ENCODE peak calls at places on chromosomes 6 and 20, in ten cellular contexts. H, R, F, G, X, D, C, W, Y and A are unnamed samples.

GRCh38 chr6:106870069-106870468 is 104.5 kb downstream of the CD24 start:
- DNase-seq in H (peak), R (peak), F (peak), G (no peak), X (no peak), D (no peak), C (peak), W (peak), Y (no peak), A (peak)

GRCh38 chr6:4776967-4777925 is 1.0 kb downstream of the CDYL start:
- DNase-seq in H (peak), R (no peak), F (peak), G (peak), X (peak), D (peak), C (peak), W (no peak), Y (peak), A (no peak)

GRCh38 chr6:158707826-158708225 is 58.0 kb downstream of the SYTL3 start:
- DNase-seq in H (peak), R (peak), F (no peak), G (no peak), X (no peak), D (no peak), C (no peak), W (no peak), Y (no peak), A (no peak)

GRCh38 chr20:11451793-11452291 is 465.9 kb upstream of the BTBD3 start:
- DNase-seq in H (no peak), R (no peak), F (no peak), G (no peak), X (no peak), D (no peak), C (no peak), W (no peak), Y (no peak), A (no peak)

GRCh38 chr6:27791182-27791939 is 120.8 kb downstream of the OR2B2 start:
- DNase-seq in H (peak), R (peak), F (peak), G (no peak), X (peak), D (peak), C (peak), W (no peak), Y (peak), A (peak)

GRCh38 chr6:90241229-90241873 is 55.3 kb downstream of the BACH2 start:
- DNase-seq in H (no peak), R (no peak), F (no peak), G (no peak), X (no peak), D (no peak), C (no peak), W (no peak), Y (peak), A (no peak)

GRCh38 chr20:6067765-6068318 is 14.0 kb upstream of the LRRN4 start:
- DNase-seq in H (no peak), R (no peak), F (no peak), G (no peak), X (no peak), D (no peak), C (no peak), W (no peak), Y (no peak), A (no peak)

GRCh38 chr6:116398366-116399005 is 27.7 kb downstream of the DSE start:
- DNase-seq in H (no peak), R (no peak), F (no peak), G (no peak), X (no peak), D (no peak), C (peak), W (no peak), Y (peak), A (no peak)

GRCh38 chr20:54980321-54980960 is 505.0 kb downstream of the DOK5 start:
- DNase-seq in H (peak), R (peak), F (peak), G (no peak), X (no peak), D (peak), C (no peak), W (no peak), Y (no peak), A (no peak)

GRCh38 chr6:15386756-15387112 is 140.9 kb downstream of the JARID2 start:
- DNase-seq in H (no peak), R (no peak), F (no peak), G (no peak), X (no peak), D (no peak), C (peak), W (no peak), Y (no peak), A (no peak)

GRCh38 chr6:118017301-118017854 is 110.3 kb downstream of the SLC35F1 start:
- DNase-seq in H (no peak), R (no peak), F (no peak), G (no peak), X (no peak), D (no peak), C (no peak), W (no peak), Y (no peak), A (no peak)

GRCh38 chr20:34112600-34113061 is 588 bp upstream of the EIF2S2 start:
- DNase-seq in H (no peak), R (peak), F (peak), G (no peak), X (no peak), D (peak), C (peak), W (no peak), Y (peak), A (peak)

GRCh38 chr6:157867981-157868380 is 44.9 kb downstream of the SNX9 start:
- DNase-seq in H (no peak), R (no peak), F (no peak), G (no peak), X (no peak), D (no peak), C (peak), W (no peak), Y (peak), A (no peak)

GRCh38 chr6:149929422-149929821 is 6.5 kb upstream of the RAET1G start:
- DNase-seq in H (no peak), R (no peak), F (no peak), G (no peak), X (no peak), D (peak), C (peak), W (no peak), Y (no peak), A (no peak)

GRCh38 chr20:17617212-17617867 is 47.5 kb downstream of the DSTN start:
- DNase-seq in H (peak), R (peak), F (peak), G (peak), X (peak), D (peak), C (peak), W (no peak), Y (peak), A (peak)

GRCh38 chr6:18752278-18753057 is 365.3 kb downstream of the RNF144B start:
- DNase-seq in H (no peak), R (no peak), F (no peak), G (no peak), X (no peak), D (peak), C (no peak), W (no peak), Y (no peak), A (no peak)